ENCODE peak calls at places on chromosomes 4 and X, in four cellular contexts. J is activated T-cell treated with anti-CD3 and anti-CD28 coated beads for 24 hours, U is HTR-8/SVneo, W is T-cell. A is an unnamed sample.

GRCh38 chrX:19739683-19740082 is 147.7 kb downstream of the SH3KBP1 start:
- DNase-seq in J (no peak), U (peak), W (peak), A (peak)

GRCh38 chr4:140756292-140757219 is at the start of gene TBC1D9:
- DNase-seq in J (no peak), U (peak), W (no peak), A (no peak)

GRCh38 chr4:2105559-2105958 is 46.4 kb downstream of the NAT8L start:
- DNase-seq in J (no peak), U (no peak), W (no peak), A (no peak)

GRCh38 chr4:108762559-108763225 is at the start of gene ETNPPL:
- DNase-seq in J (peak), U (no peak), W (peak), A (peak)

GRCh38 chrX:39816871-39817731 is 280.7 kb downstream of the BCOR start:
- DNase-seq in J (no peak), U (peak), W (no peak), A (no peak)

GRCh38 chrX:146396409-146396808 is 413.2 kb upstream of the CXorf51B start:
- DNase-seq in J (no peak), U (no peak), W (no peak), A (no peak)

GRCh38 chr4:80004319-80004718 is 68.7 kb downstream of the ANTXR2 start:
- DNase-seq in J (no peak), U (no peak), W (no peak), A (no peak)

GRCh38 chr4:55754754-55755350 is 64.7 kb upstream of the EXOC1L start:
- DNase-seq in J (no peak), U (peak), W (no peak), A (no peak)

GRCh38 chrX:10327651-10328050 is 170.9 kb downstream of the CLCN4 start:
- DNase-seq in J (no peak), U (peak), W (no peak), A (no peak)

GRCh38 chrX:30593435-30594200 is 16.1 kb upstream of the TASL start:
- DNase-seq in J (no peak), U (no peak), W (peak), A (peak)

GRCh38 chr4:149605601-149606378 is 209.9 kb downstream of the IQCM start:
- DNase-seq in J (no peak), U (no peak), W (no peak), A (no peak)

GRCh38 chr4:156763511-156763910 is 208.1 kb downstream of the PDGFC start:
- DNase-seq in J (no peak), U (no peak), W (no peak), A (no peak)

GRCh38 chr4:176789955-176790354 is 2.8 kb downstream of the VEGFC start:
- DNase-seq in J (no peak), U (peak), W (no peak), A (no peak)

GRCh38 chr4:143046454-143046853 is 138.3 kb upstream of the USP38 start:
- DNase-seq in J (no peak), U (no peak), W (no peak), A (no peak)

A was measured in CD4-positive, alpha-beta memory T cell.